ENCODE peak calls at places on chromosomes 2 and 18, in nine cellular contexts. W is NCI-H1694; I is naive B cell; X is amygdala; Q is stimulated activated CD8-positive, alpha-beta memory T cell treated with anti-CD3 and anti-CD28 coated beads, Interleukin-2, amount 100 ng/mL, for 48 hours; E is stimulated activated CD4-positive, alpha-beta T cell treated with anti-CD3 and anti-CD28 coated beads, TNF-alpha, amount 100 ng/mL, for 48 hours; K is sigmoid colon; U is activated CD8-positive, alpha-beta memory T cell treated with anti-CD3 and anti-CD28 coated beads for 48 hours; G is progenitor cell of endocrine pancreas. Y is an unnamed sample.

GRCh38 chr18:22482948-22483347 is 65.2 kb upstream of the CTAGE1 start:
- DNase-seq in W (no peak), I (no peak), X (no peak), Q (no peak), E (no peak), K (no peak), U (no peak), G (no peak), Y (no peak)

GRCh38 chr18:26227051-26227672 is 917 bp downstream of the TAF4B start:
- DNase-seq in W (no peak), I (no peak), X (no peak), Q (no peak), E (no peak), K (peak; percentile 62), U (no peak), G (no peak), Y (no peak)

GRCh38 chr2:29000481-29000880 is 19.4 kb downstream of the TOGARAM2 start:
- DNase-seq in W (no peak), I (peak; percentile 66), X (no peak), Q (no peak), E (no peak), K (peak; percentile 79), U (no peak), G (no peak), Y (no peak)

GRCh38 chr2:95043300-95043786 is 17.8 kb downstream of the MAL start:
- DNase-seq in W (peak; percentile 53), I (no peak), X (peak; percentile 74), Q (no peak), E (no peak), K (peak; percentile 92), U (no peak), G (no peak), Y (no peak)

GRCh38 chr2:146623771-146624170 is 1221.1 kb upstream of the ACVR2A start:
- DNase-seq in W (no peak), I (no peak), X (no peak), Q (no peak), E (no peak), K (no peak), U (no peak), G (no peak), Y (no peak)

GRCh38 chr2:136327162-136327852 is 209.4 kb upstream of the CXCR4 start:
- DNase-seq in W (no peak), I (peak; percentile 17), X (no peak), Q (no peak), E (peak; percentile 82), K (no peak), U (peak; percentile 55), G (no peak), Y (no peak)

GRCh38 chr18:42339324-42339723 is 384.3 kb downstream of the PIK3C3 start:
- DNase-seq in W (no peak), I (no peak), X (no peak), Q (no peak), E (no peak), K (no peak), U (no peak), G (no peak), Y (no peak)

GRCh38 chr2:180539541-180539940 is 440.9 kb upstream of the UBE2E3 start:
- DNase-seq in W (no peak), I (no peak), X (no peak), Q (no peak), E (no peak), K (no peak), U (no peak), G (no peak), Y (no peak)

GRCh38 chr18:37671119-37671518 is 105.5 kb upstream of the CELF4 start:
- DNase-seq in W (no peak), I (no peak), X (no peak), Q (no peak), E (no peak), K (no peak), U (no peak), G (no peak), Y (no peak)

GRCh38 chr2:206832886-206833285 is 67.5 kb downstream of the FASTKD2 start:
- DNase-seq in W (no peak), I (no peak), X (no peak), Q (no peak), E (no peak), K (no peak), U (no peak), G (no peak), Y (no peak)

GRCh38 chr2:113157108-113157896 is 16.5 kb upstream of the PSD4 start:
- DNase-seq in W (no peak), I (peak; percentile 36), X (no peak), Q (no peak), E (no peak), K (no peak), U (no peak), G (peak; percentile 69), Y (no peak)

GRCh38 chr2:131521961-131522781 is 5.5 kb upstream of the CCDC74A start:
- DNase-seq in W (no peak), I (no peak), X (no peak), Q (no peak), E (no peak), K (peak; percentile 62), U (no peak), G (no peak), Y (peak; percentile 18)

GRCh38 chr18:66754335-66754734 is 150.4 kb upstream of the CDH19 start:
- DNase-seq in W (no peak), I (no peak), X (no peak), Q (no peak), E (no peak), K (no peak), U (no peak), G (no peak), Y (no peak)

GRCh38 chr2:100865819-100866462 is 46.0 kb downstream of the NPAS2 start:
- DNase-seq in W (no peak), I (no peak), X (no peak), Q (no peak), E (no peak), K (no peak), U (no peak), G (no peak), Y (no peak)

GRCh38 chr2:199933466-199933865 is 21.8 kb downstream of the TYW5 start:
- DNase-seq in W (no peak), I (no peak), X (no peak), Q (no peak), E (no peak), K (no peak), U (no peak), G (no peak), Y (no peak)

GRCh38 chr18:35050004-35050623 is 8.9 kb downstream of the MAPRE2 start:
- DNase-seq in W (no peak), I (peak; percentile 20), X (no peak), Q (no peak), E (no peak), K (no peak), U (no peak), G (no peak), Y (no peak)

GRCh38 chr2:191617589-191617988 is 60.3 kb upstream of the NABP1 start:
- DNase-seq in W (no peak), I (peak; percentile 83), X (no peak), Q (peak; percentile 9), E (peak; percentile 22), K (no peak), U (no peak), G (no peak), Y (no peak)

GRCh38 chr18:52452427-52452826 is 112.4 kb downstream of the DCC start:
- DNase-seq in W (no peak), I (no peak), X (no peak), Q (no peak), E (no peak), K (no peak), U (no peak), G (no peak), Y (no peak)

GRCh38 chr18:2906522-2907458 is 60.0 kb downstream of the EMILIN2 start:
- DNase-seq in W (no peak), I (peak; percentile 56), X (no peak), Q (peak; percentile 41), E (no peak), K (no peak), U (peak; percentile 39), G (peak; percentile 31), Y (no peak)

GRCh38 chr2:32591669-32592463 is 36.0 kb upstream of the TTC27 start:
- DNase-seq in W (no peak), I (no peak), X (no peak), Q (no peak), E (no peak), K (no peak), U (no peak), G (no peak), Y (no peak)

GRCh38 chr2:232699110-232699509 is 2.0 kb downstream of the GIGYF2 start:
- DNase-seq in W (no peak), I (no peak), X (no peak), Q (no peak), E (no peak), K (no peak), U (no peak), G (no peak), Y (no peak)

GRCh38 chr2:203240491-203240890 is 1.7 kb downstream of the CYP20A1 start:
- DNase-seq in W (no peak), I (no peak), X (no peak), Q (no peak), E (no peak), K (no peak), U (no peak), G (no peak), Y (no peak)

GRCh38 chr2:133414486-133415209 is 153.6 kb downstream of the NCKAP5 start:
- DNase-seq in W (no peak), I (no peak), X (no peak), Q (no peak), E (no peak), K (no peak), U (no peak), G (no peak), Y (no peak)

GRCh38 chr2:176494949-176495353 is 225.7 kb downstream of the MTX2 start:
- DNase-seq in W (peak; percentile 23), I (peak; percentile 1), X (no peak), Q (no peak), E (no peak), K (peak; percentile 85), U (no peak), G (no peak), Y (no peak)

GRCh38 chr2:180110469-180110868 is 103.4 kb upstream of the CWC22 start:
- DNase-seq in W (no peak), I (no peak), X (no peak), Q (no peak), E (no peak), K (no peak), U (no peak), G (no peak), Y (no peak)

GRCh38 chr2:96207073-96207777 is 1.4 kb downstream of the STARD7 start:
- DNase-seq in W (no peak), I (no peak), X (no peak), Q (no peak), E (no peak), K (no peak), U (no peak), G (no peak), Y (no peak)

GRCh38 chr18:48725596-48725995 is 186.8 kb downstream of the CTIF start:
- DNase-seq in W (no peak), I (no peak), X (no peak), Q (no peak), E (no peak), K (no peak), U (no peak), G (no peak), Y (no peak)

GRCh38 chr2:209974566-209974965 is 27.9 kb upstream of the RPE start:
- DNase-seq in W (no peak), I (no peak), X (no peak), Q (no peak), E (no peak), K (no peak), U (no peak), G (no peak), Y (no peak)

GRCh38 chr2:43226558-43226954 is at the start of gene ZFP36L2:
- DNase-seq in W (peak; percentile 65), I (peak; percentile 98), X (peak; percentile 92), Q (peak; percentile 95), E (peak; percentile 91), K (peak; percentile 98), U (peak; percentile 96), G (peak; percentile 85), Y (no peak)

GRCh38 chr2:215554689-215555088 is 118.8 kb upstream of the FN1 start:
- DNase-seq in W (no peak), I (no peak), X (no peak), Q (no peak), E (no peak), K (no peak), U (no peak), G (no peak), Y (no peak)

GRCh38 chr2:231339318-231339717 is 56.2 kb upstream of the B3GNT7 start:
- DNase-seq in W (no peak), I (no peak), X (no peak), Q (no peak), E (no peak), K (no peak), U (no peak), G (no peak), Y (no peak)

Y was measured in iPS DF 6.9.